ENCODE peak calls at places on chromosome 13, in four cellular contexts. O is body of pancreas, G is stomach, U is Peyer's patch. Y is an unnamed sample.
A peak's percentile ranks its signal among the peaks of the same experiment; 100 is the strongest.

GRCh38 chr13:85194482-85194881 is 604.7 kb downstream of the SLITRK6 start:
- DNase-seq in O (no peak), G (no peak), U (no peak), Y (no peak)

GRCh38 chr13:108070491-108070890 is 144.8 kb downstream of the LIG4 start:
- DNase-seq in O (no peak), G (no peak), U (no peak), Y (no peak)

GRCh38 chr13:25963681-25964080 is 88.1 kb downstream of the SHISA2 start:
- DNase-seq in O (no peak), G (no peak), U (no peak), Y (no peak)

GRCh38 chr13:101911752-101912151 is 459.3 kb downstream of the ITGBL1 start:
- DNase-seq in O (no peak), G (no peak), U (no peak), Y (no peak)

GRCh38 chr13:43171489-43171888 is 148.1 kb downstream of the DNAJC15 start:
- DNase-seq in O (no peak), G (no peak), U (no peak), Y (no peak)

GRCh38 chr13:97030705-97031452 is 36.6 kb upstream of the OXGR1 start:
- DNase-seq in O (no peak), G (no peak), U (no peak), Y (no peak)

GRCh38 chr13:114151565-114152284 is 19.3 kb upstream of the RASA3 start:
- DNase-seq in O (peak; percentile 80), G (peak; percentile 82), U (peak; percentile 21), Y (no peak)

GRCh38 chr13:45807520-45808099 is 43.9 kb downstream of the SIAH3 start:
- DNase-seq in O (peak; percentile 26), G (peak; percentile 33), U (no peak), Y (peak; percentile 49)

GRCh38 chr13:111176421-111176820 is 61.3 kb downstream of the ARHGEF7 start:
- DNase-seq in O (no peak), G (no peak), U (no peak), Y (no peak)
- H3K27ac ChIP-seq in O (peak overlapping the region; percentile 54), G (peak overlapping the region; percentile 80), U (peak overlapping the region; percentile 79), Y (peak overlapping the region; percentile 60)

GRCh38 chr13:29593605-29594297 is 1.7 kb downstream of the SLC7A1 start:
- DNase-seq in O (no peak), G (no peak), U (no peak), Y (no peak)

GRCh38 chr13:29595380-29596063 is at the start of gene SLC7A1:
- DNase-seq in O (peak; percentile 81), G (peak; percentile 85), U (peak; percentile 75), Y (peak; percentile 79)

GRCh38 chr13:29596064-29596418 is 553 bp upstream of the SLC7A1 start:
- DNase-seq in O (no peak), G (no peak), U (no peak), Y (no peak)

GRCh38 chr13:29594710-29595379 is 643 bp downstream of the SLC7A1 start:
- DNase-seq in O (peak; percentile 74), G (peak; percentile 61), U (peak; percentile 50), Y (peak; percentile 70)

DNA sequence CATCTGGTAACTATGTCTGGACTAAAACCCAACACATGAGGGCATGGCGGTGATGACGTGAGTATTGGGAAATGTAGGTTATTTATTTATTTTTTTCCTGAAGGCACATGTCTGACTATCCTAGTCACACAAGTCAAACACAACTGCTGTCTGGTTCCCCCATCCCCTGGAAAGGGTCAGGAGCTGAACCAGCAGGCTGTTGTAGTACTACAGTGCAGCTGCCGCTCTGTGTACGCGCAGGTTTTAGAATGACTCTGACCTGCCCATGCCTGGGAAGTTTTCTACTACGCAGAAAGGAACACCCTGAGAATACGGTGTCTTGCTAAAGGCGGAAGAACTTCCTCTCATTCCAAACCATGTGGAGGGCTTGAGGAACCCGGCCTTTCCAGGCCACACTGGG is 1.2 kb downstream of the SLC7A1 start:
- DNase-seq in O (peak; percentile 68), G (peak; percentile 53), U (peak; percentile 34), Y (peak; percentile 71)
- TF ChIP-seq POLR2A in O (peak; percentile 51), G (no peak), U (peak; percentile 42), Y (peak; percentile 46)

GRCh38 chr13:27599096-27599495 is 21.2 kb downstream of the LNX2 start:
- DNase-seq in O (no peak), G (no peak), U (no peak), Y (no peak)
- H3K27ac ChIP-seq in O (peak overlapping the region; percentile 56), G (no peak overlapping the region), U (no peak overlapping the region), Y (no peak overlapping the region)

GRCh38 chr13:36298535-36299068 is 988 bp upstream of the CCDC169 start:
- DNase-seq in O (no peak), G (no peak), U (no peak), Y (no peak)

GRCh38 chr13:36293497-36293896 is 4.1 kb downstream of the CCDC169 start:
- DNase-seq in O (no peak), G (no peak), U (no peak), Y (no peak)

GRCh38 chr13:36297259-36297599 is 385 bp downstream of the CCDC169 start:
- DNase-seq in O (no peak), G (no peak), U (no peak), Y (no peak)

GRCh38 chr13:36294061-36294460 is 3.6 kb downstream of the CCDC169 start:
- DNase-seq in O (no peak), G (no peak), U (no peak), Y (no peak)

DNA sequence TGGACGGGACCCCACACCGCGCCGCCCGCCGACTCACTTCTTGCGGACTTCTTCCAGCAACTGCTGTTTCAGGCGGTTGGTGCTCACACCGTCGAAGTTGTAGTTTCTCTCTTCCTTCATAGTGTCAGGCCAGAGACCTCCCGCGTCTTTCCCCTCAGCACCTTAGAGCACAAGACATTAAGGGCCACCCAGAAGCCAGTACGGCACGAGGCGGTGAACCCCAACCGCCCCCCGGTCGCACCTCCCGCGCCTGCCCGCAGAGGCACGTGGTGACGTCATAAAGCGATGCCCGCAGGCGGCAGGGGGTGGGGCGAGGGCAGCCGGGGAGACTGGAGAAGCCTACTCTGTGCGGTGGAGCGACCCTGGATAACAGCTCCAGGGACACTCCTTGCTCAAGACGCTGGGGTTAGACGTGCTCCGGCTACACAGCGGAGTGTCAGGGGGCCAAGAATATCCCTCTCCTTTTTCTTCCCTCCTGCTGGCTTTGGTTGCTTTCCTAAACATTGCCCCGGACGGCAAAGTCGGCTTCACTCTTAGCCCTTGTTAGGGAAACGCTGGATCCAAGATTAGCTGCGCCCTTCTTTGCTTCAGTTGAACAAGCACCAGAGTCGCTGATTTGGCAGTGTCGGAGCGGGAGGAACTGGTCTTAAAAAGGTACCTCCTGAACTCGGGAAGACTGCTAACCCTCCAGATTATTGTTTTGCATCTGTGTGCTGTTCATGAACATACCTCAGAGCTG is at the start of gene CCDC169:
- DNase-seq in O (peak; percentile 68), G (peak; percentile 77), U (peak; percentile 38), Y (peak; percentile 77)
- TF ChIP-seq POLR2A in O (no peak), G (no peak), U (no peak), Y (peak; percentile 9)

GRCh38 chr13:50030315-50030714 is 15.1 kb downstream of the KCNRG start:
- DNase-seq in O (no peak), G (no peak), U (no peak), Y (no peak)
- H3K27ac ChIP-seq in O (no peak overlapping the region), G (no peak overlapping the region), U (no peak overlapping the region), Y (no peak overlapping the region)

DNA sequence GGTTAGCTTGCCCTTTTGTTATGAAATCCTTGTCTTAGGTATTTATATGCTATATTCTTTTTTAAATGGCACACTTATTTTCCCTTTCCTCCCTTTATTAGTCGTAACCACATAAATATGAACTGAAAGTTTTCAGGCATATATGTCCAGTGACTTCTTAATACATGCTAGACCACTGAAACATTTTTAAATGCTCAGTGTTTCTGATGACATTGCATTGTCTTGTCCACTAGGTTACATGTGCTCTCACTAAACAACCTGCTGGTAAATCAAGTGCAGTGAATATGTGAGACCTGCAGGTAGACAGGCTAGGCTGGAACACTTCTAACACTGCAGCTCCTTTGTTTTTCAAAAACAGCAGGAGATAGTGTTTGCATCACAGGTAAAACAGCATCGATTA is 332.6 kb upstream of the DACH1 start:
- DNase-seq in O (no peak), G (no peak), U (no peak), Y (no peak)
- TF ChIP-seq POLR2A in O (no peak), G (no peak), U (no peak), Y (no peak)

DNA sequence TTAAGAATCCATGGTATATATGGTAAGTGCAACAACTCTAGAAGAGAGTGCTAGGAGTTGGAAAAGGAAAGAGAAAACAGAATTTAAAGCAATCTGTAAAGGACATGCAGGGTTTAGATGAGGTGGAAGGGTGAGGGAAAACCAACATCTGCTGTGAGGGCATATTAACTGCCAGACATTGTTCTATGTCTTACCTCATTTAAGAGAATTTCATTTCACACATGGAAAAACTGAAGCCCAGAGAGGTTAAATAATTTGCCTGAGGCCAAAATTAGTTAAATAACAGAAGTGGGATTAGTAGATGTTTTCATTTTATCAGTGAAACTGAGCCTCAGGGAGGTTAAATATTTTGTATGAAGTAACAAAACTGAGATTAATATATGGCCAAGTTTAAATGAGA is 7.4 kb upstream of the USPL1 start:
- DNase-seq in O (no peak), G (no peak), U (no peak), Y (no peak)
- H3K27ac ChIP-seq in O (no peak overlapping the region), G (no peak overlapping the region), U (no peak overlapping the region), Y (no peak overlapping the region)

DNA sequence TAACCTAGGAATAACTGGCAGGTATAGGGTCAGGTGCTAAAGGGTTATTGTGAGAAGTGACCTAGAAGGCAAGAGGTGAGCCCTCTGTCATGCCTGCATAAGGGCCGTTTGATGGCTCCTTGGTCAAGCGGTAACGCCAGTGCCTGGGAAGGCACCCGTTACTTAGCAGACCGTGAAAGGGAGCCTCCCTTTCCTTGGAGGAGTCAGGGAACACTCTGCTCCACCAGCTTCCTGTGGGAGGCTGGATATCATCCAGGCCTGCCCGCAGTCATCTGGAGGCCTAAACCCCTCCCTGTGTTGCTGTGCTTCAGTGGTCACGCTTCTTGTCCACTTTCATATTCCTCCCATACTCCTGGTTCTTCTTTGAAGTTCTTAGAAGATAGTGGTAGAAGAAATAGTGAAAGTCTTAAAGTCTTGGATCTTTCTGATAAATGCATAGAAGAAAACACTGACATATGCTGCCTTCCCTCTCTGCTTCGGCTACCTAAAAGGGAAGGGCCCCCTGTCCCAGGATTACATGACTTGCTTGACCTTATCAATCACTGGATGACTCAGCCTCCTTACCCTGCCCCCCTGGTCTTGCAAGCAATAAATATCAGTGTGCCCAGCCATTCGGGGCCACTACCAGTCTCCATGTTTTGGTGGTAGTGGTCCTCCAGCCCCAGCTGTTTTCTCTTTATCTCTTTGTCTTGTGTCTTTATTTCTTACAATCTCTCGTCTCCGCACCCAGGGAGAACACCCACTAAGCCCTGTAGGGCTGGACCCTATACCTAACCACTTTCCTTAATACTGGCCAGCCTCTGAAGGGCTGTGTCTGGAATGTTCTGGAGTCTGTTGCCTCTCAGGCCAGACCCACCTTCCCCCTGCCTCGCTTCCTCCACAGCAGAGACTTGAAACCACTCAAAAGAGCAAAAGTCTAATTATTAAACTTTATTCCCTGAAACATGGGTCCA is 16.1 kb upstream of the ABCC4 start:
- DNase-seq in O (no peak), G (no peak), U (no peak), Y (no peak)
- TF ChIP-seq POLR2A in O (no peak), G (no peak), U (no peak), Y (no peak)